ENCODE peak calls at places on chromosomes 2 and 18, in four cellular contexts. N, X, J and H are unnamed samples.

GRCh38 chr2:232652505-232652851 is 19.1 kb downstream of the EFHD1 start:
- DNase-seq in J (no peak), N (no peak), X (no peak), H (no peak)

GRCh38 chr18:52286675-52287074 is 53.3 kb upstream of the DCC start:
- DNase-seq in N (no peak), J (no peak), X (peak), H (no peak)

GRCh38 chr2:240783819-240784621 is 36.0 kb downstream of the KIF1A start:
- DNase-seq in N (no peak), J (no peak), X (no peak), H (no peak)

GRCh38 chr2:26487192-26487591 is 9.3 kb upstream of the OTOF start:
- DNase-seq in N (no peak), X (no peak), J (no peak), H (no peak)

GRCh38 chr18:494602-494983 is 5.9 kb downstream of the COLEC12 start:
- DNase-seq in N (no peak), X (no peak), J (no peak), H (no peak)

GRCh38 chr2:169107645-169108044 is 38.3 kb downstream of the DHRS9 start:
- DNase-seq in N (no peak), X (no peak), J (no peak), H (no peak)

GRCh38 chr2:85755122-85756027 is 1.6 kb downstream of the ATOH8 start:
- DNase-seq in N (no peak), X (no peak), J (no peak), H (no peak)

GRCh38 chr2:219140726-219141125 is 19.9 kb downstream of the NHEJ1 start:
- DNase-seq in X (no peak), N (no peak), J (no peak), H (no peak)

GRCh38 chr2:66428986-66429612 is 5.8 kb upstream of the MEIS1 start:
- DNase-seq in J (peak), X (peak), N (peak), H (peak)

GRCh38 chr2:168254158-168254935 is 7.0 kb upstream of the STK39 start:
- DNase-seq in N (peak), J (no peak), X (peak), H (peak)

GRCh38 chr2:196105956-196106355 is 37.3 kb upstream of the DNAH7 start:
- DNase-seq in J (no peak), X (no peak), N (no peak), H (no peak)

GRCh38 chr18:814300-815084 is 2.5 kb upstream of the YES1 start:
- DNase-seq in J (peak), X (no peak), N (no peak), H (no peak)

GRCh38 chr2:113034016-113034415 is 18.7 kb downstream of the IL36B start:
- DNase-seq in X (no peak), J (peak), N (no peak), H (no peak)

GRCh38 chr18:59885579-59886163 is 14.1 kb upstream of the PMAIP1 start:
- DNase-seq in N (no peak), X (no peak), J (no peak), H (no peak)

GRCh38 chr2:240997141-240997855 is 1.1 kb upstream of the SNED1 start:
- DNase-seq in J (no peak), N (peak), X (no peak), H (no peak)

GRCh38 chr2:204051476-204051875 is 114.9 kb downstream of the ICOS start:
- DNase-seq in J (peak), N (no peak), X (no peak), H (peak)
- TF ChIP-seq ELF1 in J (no peak), N (no peak), X (no peak), H (no peak)

DNA sequence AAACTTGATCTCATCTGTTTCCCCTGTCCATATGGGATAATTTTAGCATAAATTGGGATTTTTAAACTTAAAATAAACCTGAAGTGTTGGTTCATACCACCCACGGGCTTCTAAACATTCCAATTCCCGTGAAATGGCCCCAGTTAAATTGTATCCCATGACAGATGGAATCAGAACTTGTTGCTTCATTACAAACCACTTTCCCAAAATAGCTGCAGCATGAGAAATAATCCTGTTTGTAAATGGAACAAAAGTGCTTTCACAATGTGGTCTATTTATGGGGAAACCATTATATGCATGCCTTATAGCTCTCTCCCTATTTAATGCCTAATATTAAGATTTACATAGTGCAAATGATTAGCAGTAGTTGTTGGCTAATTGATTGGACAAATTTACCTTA is 15.9 kb downstream of the SCG2 start:
- DNase-seq in J (no peak), X (no peak), N (no peak), H (no peak)
- TF ChIP-seq JUND in J (no peak), X (no peak), N (no peak), H (no peak)

GRCh38 chr2:188978291-188979081 is 4.3 kb downstream of the COL3A1 start:
- DNase-seq in J (no peak), N (peak), X (no peak), H (peak)
- TF ChIP-seq ELF1 in J (no peak), N (no peak), X (peak), H (no peak)

GRCh38 chr2:102141011-102141914 is 1.3 kb upstream of the IL1R1 start:
- DNase-seq in J (no peak), X (no peak), N (no peak), H (no peak)

GRCh38 chr2:102138331-102138730 is 4.2 kb upstream of the IL1R1 start:
- DNase-seq in N (no peak), J (no peak), X (no peak), H (no peak)

GRCh38 chr2:102140367-102140766 is 2.2 kb upstream of the IL1R1 start:
- DNase-seq in N (no peak), X (no peak), J (no peak), H (no peak)

GRCh38 chr2:102141915-102142828 is at the start of gene IL1R1:
- DNase-seq in N (peak), J (peak), X (peak), H (no peak)

DNA sequence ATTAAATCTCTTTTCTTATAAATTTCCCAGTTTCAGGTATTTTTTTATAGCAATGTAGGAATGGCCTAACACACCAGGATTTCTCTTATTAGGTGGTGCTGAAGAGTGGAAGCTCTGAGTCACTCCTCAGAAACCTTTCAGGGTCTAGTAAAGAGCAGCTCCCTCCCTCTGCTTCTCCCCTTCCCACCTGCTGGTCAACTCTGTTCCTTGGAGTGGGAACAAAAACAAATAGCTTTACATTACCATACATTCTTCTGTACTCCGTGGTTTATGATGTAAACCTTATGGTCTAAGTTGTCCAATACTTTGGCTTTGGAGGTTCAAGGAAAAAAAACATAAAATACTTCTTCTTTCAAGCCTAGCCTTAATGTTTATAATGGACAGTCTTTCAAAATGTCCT is 2.7 kb upstream of the IL1R1 start:
- DNase-seq in N (no peak), J (no peak), X (no peak), H (no peak)
- TF ChIP-seq JUND in N (no peak), J (no peak), X (no peak), H (no peak)

GRCh38 chr2:215764441-215765048 is 248.8 kb downstream of the MREG start:
- DNase-seq in N (no peak), X (no peak), J (peak), H (no peak)
- TF ChIP-seq ELF1 in N (no peak), X (no peak), J (no peak), H (no peak)

GRCh38 chr2:58377181-58377580 is 136.1 kb upstream of the FANCL start:
- DNase-seq in N (no peak), J (no peak), X (no peak), H (no peak)

GRCh38 chr2:58376592-58376991 is 135.5 kb upstream of the FANCL start:
- DNase-seq in N (no peak), J (no peak), X (no peak), H (peak)
- TF ChIP-seq JUND in N (no peak), J (no peak), X (no peak), H (peak)

DNA sequence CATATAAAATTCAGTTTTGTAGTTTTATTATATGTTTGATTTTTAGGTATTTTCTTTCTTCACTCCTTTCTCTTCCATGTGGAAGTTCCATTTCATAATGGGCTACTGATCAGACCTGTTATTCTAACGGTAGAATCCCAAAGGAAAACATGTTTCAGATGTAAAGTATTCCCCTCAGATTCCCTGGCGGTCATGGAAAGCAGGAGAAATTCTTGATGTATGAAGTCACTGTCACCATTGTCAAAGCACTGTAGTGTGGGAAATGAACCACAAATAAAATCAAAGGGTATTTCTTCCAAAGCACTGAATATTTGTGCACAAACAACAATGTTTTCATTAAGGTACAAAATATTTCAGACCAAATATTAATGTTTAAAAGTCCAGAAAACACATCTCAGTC is 237.3 kb upstream of the KLHL14 start:
- DNase-seq in N (peak), J (no peak), X (no peak), H (no peak)
- TF ChIP-seq ELF1 in N (no peak), J (no peak), X (no peak), H (no peak)

GRCh38 chr2:225171350-225171749 is 129.1 kb upstream of the DOCK10 start:
- DNase-seq in J (no peak), N (no peak), X (no peak), H (no peak)
- TF ChIP-seq JUND in J (no peak), N (no peak), X (no peak), H (no peak)